ENCODE peak calls at places on chromosomes 4 and X, in eight cellular contexts. One of them, this sample, is unnamed.

GRCh38 chrX:23980063-23980462 is 46.9 kb downstream of the KLHL15 start:
- DNase-seq in HepG2: no peak
- DNase-seq in suprapubic skin: no peak
- DNase-seq in K562: no peak
- DNase-seq in esophagus muscularis mucosa: no peak
- DNase-seq in stomach: no peak
- DNase-seq in sigmoid colon: no peak
- DNase-seq in SK-N-SH: no peak
- DNase-seq in this sample: no peak

GRCh38 chr4:61427818-61428495 is 227.8 kb downstream of the ADGRL3 start:
- DNase-seq in sigmoid colon: no peak
- DNase-seq in suprapubic skin: no peak
- DNase-seq in stomach: no peak
- DNase-seq in HepG2: no peak
- DNase-seq in esophagus muscularis mucosa: no peak
- DNase-seq in SK-N-SH: no peak
- DNase-seq in K562: no peak
- DNase-seq in this sample: no peak

GRCh38 chrX:24340501-24340900 is 19.9 kb upstream of the SUPT20HL1 start:
- DNase-seq in SK-N-SH: no peak
- DNase-seq in suprapubic skin: no peak
- DNase-seq in stomach: no peak
- DNase-seq in esophagus muscularis mucosa: no peak
- DNase-seq in K562: no peak
- DNase-seq in sigmoid colon: no peak
- DNase-seq in HepG2: no peak
- DNase-seq in this sample: no peak

GRCh38 chrX:139795196-139795595 is 87.2 kb upstream of the MCF2 start:
- DNase-seq in suprapubic skin: no peak
- DNase-seq in esophagus muscularis mucosa: no peak
- DNase-seq in SK-N-SH: no peak
- DNase-seq in HepG2: no peak
- DNase-seq in stomach: no peak
- DNase-seq in sigmoid colon: no peak
- DNase-seq in K562: no peak
- DNase-seq in this sample: no peak

GRCh38 chr4:103904126-103904525 is 184.3 kb upstream of the TACR3 start:
- DNase-seq in K562: no peak
- DNase-seq in esophagus muscularis mucosa: no peak
- DNase-seq in HepG2: no peak
- DNase-seq in sigmoid colon: no peak
- DNase-seq in suprapubic skin: no peak
- DNase-seq in stomach: no peak
- DNase-seq in SK-N-SH: no peak
- DNase-seq in this sample: no peak

GRCh38 chr4:140426610-140427103 is 791 bp downstream of the CLGN start:
- DNase-seq in HepG2: peak; percentile 3
- DNase-seq in K562: peak; percentile 33
- DNase-seq in SK-N-SH: peak; percentile 74
- DNase-seq in sigmoid colon: no peak
- DNase-seq in stomach: no peak
- DNase-seq in esophagus muscularis mucosa: no peak
- DNase-seq in suprapubic skin: no peak
- DNase-seq in this sample: no peak

GRCh38 chr4:28469886-28470285 is 1609.2 kb downstream of the STIM2 start:
- DNase-seq in stomach: no peak
- DNase-seq in SK-N-SH: no peak
- DNase-seq in HepG2: no peak
- DNase-seq in esophagus muscularis mucosa: no peak
- DNase-seq in suprapubic skin: no peak
- DNase-seq in sigmoid colon: no peak
- DNase-seq in K562: no peak
- DNase-seq in this sample: no peak

GRCh38 chr4:128686032-128686465 is 123.5 kb upstream of the JADE1 start:
- DNase-seq in HepG2: peak; percentile 20
- DNase-seq in sigmoid colon: no peak
- DNase-seq in esophagus muscularis mucosa: no peak
- DNase-seq in K562: no peak
- DNase-seq in stomach: no peak
- DNase-seq in suprapubic skin: no peak
- DNase-seq in SK-N-SH: no peak
- DNase-seq in this sample: no peak

GRCh38 chrX:132836471-132836870 is 122.0 kb downstream of the HS6ST2 start:
- DNase-seq in SK-N-SH: no peak
- DNase-seq in HepG2: no peak
- DNase-seq in suprapubic skin: no peak
- DNase-seq in sigmoid colon: no peak
- DNase-seq in K562: no peak
- DNase-seq in stomach: no peak
- DNase-seq in esophagus muscularis mucosa: no peak
- DNase-seq in this sample: no peak

GRCh38 chrX:69234624-69235023 is 69.4 kb upstream of the PJA1 start:
- DNase-seq in HepG2: no peak
- DNase-seq in suprapubic skin: no peak
- DNase-seq in K562: no peak
- DNase-seq in sigmoid colon: no peak
- DNase-seq in esophagus muscularis mucosa: no peak
- DNase-seq in stomach: no peak
- DNase-seq in SK-N-SH: no peak
- DNase-seq in this sample: no peak

GRCh38 chr4:176009254-176009653 is 56.4 kb upstream of the WDR17 start:
- DNase-seq in suprapubic skin: no peak
- DNase-seq in HepG2: no peak
- DNase-seq in esophagus muscularis mucosa: no peak
- DNase-seq in SK-N-SH: no peak
- DNase-seq in K562: no peak
- DNase-seq in sigmoid colon: no peak
- DNase-seq in stomach: no peak
- DNase-seq in this sample: no peak

GRCh38 chrX:41720125-41720780 is 3.7 kb upstream of the GPR82 start:
- DNase-seq in sigmoid colon: no peak
- DNase-seq in SK-N-SH: no peak
- DNase-seq in HepG2: no peak
- DNase-seq in K562: peak; percentile 6
- DNase-seq in stomach: peak; percentile 28
- DNase-seq in esophagus muscularis mucosa: no peak
- DNase-seq in suprapubic skin: no peak
- DNase-seq in this sample: peak; percentile 22

GRCh38 chrX:50941638-50942037 is 31.1 kb downstream of the BMP15 start:
- DNase-seq in suprapubic skin: no peak
- DNase-seq in SK-N-SH: peak; percentile 1
- DNase-seq in esophagus muscularis mucosa: no peak
- DNase-seq in K562: no peak
- DNase-seq in sigmoid colon: no peak
- DNase-seq in stomach: no peak
- DNase-seq in HepG2: no peak
- DNase-seq in this sample: peak; percentile 8

GRCh38 chrX:275967-276587 is 5.1 kb upstream of the PLCXD1 start:
- DNase-seq in sigmoid colon: peak; percentile 88
- DNase-seq in K562: peak; percentile 74
- DNase-seq in stomach: peak; percentile 90
- DNase-seq in SK-N-SH: peak; percentile 86
- DNase-seq in esophagus muscularis mucosa: peak; percentile 93
- DNase-seq in HepG2: peak; percentile 73
- DNase-seq in suprapubic skin: peak; percentile 91
- DNase-seq in this sample: peak; percentile 84

GRCh38 chrX:2848806-2849420 is 20.2 kb downstream of the GYG2 start:
- DNase-seq in SK-N-SH: no peak
- DNase-seq in HepG2: peak; percentile 26
- DNase-seq in sigmoid colon: no peak
- DNase-seq in stomach: no peak
- DNase-seq in esophagus muscularis mucosa: no peak
- DNase-seq in suprapubic skin: no peak
- DNase-seq in K562: no peak
- DNase-seq in this sample: no peak

GRCh38 chr4:93828332-93828829 is at the start of gene ATOH1:
- DNase-seq in SK-N-SH: peak; percentile 76
- DNase-seq in K562: peak; percentile 13
- DNase-seq in sigmoid colon: no peak
- DNase-seq in stomach: no peak
- DNase-seq in HepG2: no peak
- DNase-seq in suprapubic skin: no peak
- DNase-seq in esophagus muscularis mucosa: no peak
- DNase-seq in this sample: peak; percentile 66

GRCh38 chrX:153668423-153669173 is 5.0 kb downstream of the PNCK start:
- DNase-seq in suprapubic skin: no peak
- DNase-seq in stomach: no peak
- DNase-seq in SK-N-SH: no peak
- DNase-seq in sigmoid colon: peak; percentile 57
- DNase-seq in HepG2: no peak
- DNase-seq in K562: no peak
- DNase-seq in esophagus muscularis mucosa: no peak
- DNase-seq in this sample: no peak

GRCh38 chrX:17374619-17375360 is at the start of gene NHS:
- DNase-seq in K562: peak; percentile 30
- DNase-seq in HepG2: no peak
- DNase-seq in sigmoid colon: peak; percentile 89
- DNase-seq in SK-N-SH: peak; percentile 88
- DNase-seq in suprapubic skin: no peak
- DNase-seq in esophagus muscularis mucosa: peak; percentile 92
- DNase-seq in stomach: peak; percentile 65
- DNase-seq in this sample: peak; percentile 75

GRCh38 chr4:87019243-87019817 is 84.5 kb downstream of the AFF1 start:
- DNase-seq in stomach: no peak
- DNase-seq in K562: no peak
- DNase-seq in suprapubic skin: no peak
- DNase-seq in esophagus muscularis mucosa: no peak
- DNase-seq in HepG2: no peak
- DNase-seq in SK-N-SH: no peak
- DNase-seq in sigmoid colon: no peak
- DNase-seq in this sample: no peak

GRCh38 chrX:66255359-66255967 is 91.4 kb downstream of the HEPH start:
- DNase-seq in SK-N-SH: no peak
- DNase-seq in stomach: no peak
- DNase-seq in sigmoid colon: no peak
- DNase-seq in esophagus muscularis mucosa: no peak
- DNase-seq in suprapubic skin: no peak
- DNase-seq in K562: peak; percentile 21
- DNase-seq in HepG2: no peak
- DNase-seq in this sample: no peak

GRCh38 chr4:151031831-151032605 is 16.9 kb upstream of the LRBA start:
- DNase-seq in SK-N-SH: peak; percentile 13
- DNase-seq in suprapubic skin: no peak
- DNase-seq in K562: peak; percentile 67
- DNase-seq in stomach: no peak
- DNase-seq in sigmoid colon: no peak
- DNase-seq in HepG2: no peak
- DNase-seq in esophagus muscularis mucosa: no peak
- DNase-seq in this sample: no peak

GRCh38 chr4:181991374-181991773 is 251.8 kb upstream of the TENM3 start:
- DNase-seq in SK-N-SH: no peak
- DNase-seq in HepG2: no peak
- DNase-seq in esophagus muscularis mucosa: peak; percentile 53
- DNase-seq in sigmoid colon: no peak
- DNase-seq in K562: no peak
- DNase-seq in suprapubic skin: no peak
- DNase-seq in stomach: no peak
- DNase-seq in this sample: no peak

DNA sequence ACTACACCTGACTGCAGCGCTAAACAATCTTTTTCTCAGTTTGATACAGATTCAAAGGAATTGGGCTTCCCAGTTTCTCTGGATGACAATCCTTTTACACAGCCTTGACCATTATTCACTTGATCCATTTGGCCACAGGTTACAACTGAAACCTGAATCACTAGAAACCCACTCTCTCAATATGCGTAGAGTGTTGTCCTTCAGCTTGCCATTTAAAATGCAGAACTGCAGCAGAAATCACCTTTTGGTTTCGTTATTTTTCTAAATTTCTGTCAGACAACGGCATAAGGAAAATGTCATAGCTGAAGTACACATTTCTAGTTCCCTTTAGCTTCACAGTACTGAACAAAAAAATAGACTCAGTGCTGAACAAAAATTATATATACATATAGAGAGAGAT is 255.8 kb upstream of the TENM3 start:
- DNase-seq in K562: no peak
- DNase-seq in stomach: no peak
- DNase-seq in sigmoid colon: no peak
- DNase-seq in SK-N-SH: no peak
- DNase-seq in suprapubic skin: no peak
- DNase-seq in HepG2: no peak
- DNase-seq in esophagus muscularis mucosa: no peak
- DNase-seq in this sample: no peak
- TF ChIP-seq EP300 in K562: no peak
- TF ChIP-seq EP300 in stomach: no peak
- TF ChIP-seq EP300 in sigmoid colon: no peak
- TF ChIP-seq EP300 in SK-N-SH: no peak
- TF ChIP-seq EP300 in suprapubic skin: no peak
- TF ChIP-seq EP300 in HepG2: no peak
- TF ChIP-seq EP300 in esophagus muscularis mucosa: no peak
- TF ChIP-seq EP300 in this sample: no peak

GRCh38 chr4:102543529-102543928 is 42.4 kb downstream of the NFKB1 start:
- DNase-seq in K562: no peak
- DNase-seq in suprapubic skin: no peak
- DNase-seq in esophagus muscularis mucosa: no peak
- DNase-seq in sigmoid colon: no peak
- DNase-seq in stomach: no peak
- DNase-seq in SK-N-SH: no peak
- DNase-seq in HepG2: no peak
- DNase-seq in this sample: no peak
- H3K27ac ChIP-seq in K562: no peak overlapping the region
- H3K27ac ChIP-seq in suprapubic skin: peak overlapping the region; percentile 60
- H3K27ac ChIP-seq in esophagus muscularis mucosa: no peak overlapping the region
- H3K27ac ChIP-seq in sigmoid colon: no peak overlapping the region
- H3K27ac ChIP-seq in stomach: no peak overlapping the region
- H3K27ac ChIP-seq in SK-N-SH: no peak overlapping the region
- H3K27ac ChIP-seq in HepG2: no peak overlapping the region
- H3K27ac ChIP-seq in this sample: no peak overlapping the region

DNA sequence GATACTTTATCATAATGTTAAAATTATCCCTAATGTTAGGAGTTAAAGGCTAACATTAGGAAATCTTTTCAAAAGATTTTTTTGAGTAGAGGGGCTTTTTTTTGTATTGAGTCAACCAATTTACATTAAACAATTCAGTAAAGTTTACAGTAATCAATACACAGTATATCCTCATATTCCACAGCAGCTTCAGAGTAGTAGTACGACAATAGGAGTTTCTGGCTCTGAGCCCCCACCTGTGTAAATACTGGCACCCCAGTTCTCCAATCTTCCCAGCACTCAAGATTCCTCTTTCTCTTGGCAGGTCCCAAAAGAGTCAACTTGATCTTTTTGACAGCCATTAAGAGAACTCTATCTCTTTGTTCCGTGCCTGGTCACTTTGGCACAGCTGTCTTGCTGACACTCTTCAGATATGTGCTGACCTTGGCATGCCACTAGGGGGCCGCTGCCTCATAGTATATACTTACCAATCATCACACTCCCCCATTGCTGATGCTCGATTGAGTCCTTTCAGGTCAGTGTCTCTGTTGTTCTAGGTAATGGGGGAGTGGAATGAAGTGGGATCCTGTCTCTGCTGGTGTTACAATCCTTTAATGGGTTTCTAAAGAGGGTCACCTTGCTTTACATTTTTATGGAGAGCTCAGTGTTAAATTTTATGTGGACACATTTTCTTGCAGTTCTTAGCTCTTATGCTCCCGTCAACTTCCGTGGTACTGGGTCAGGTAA is 19.5 kb upstream of the CCNI start:
- DNase-seq in K562: peak; percentile 57
- DNase-seq in sigmoid colon: peak; percentile 86
- DNase-seq in HepG2: peak; percentile 49
- DNase-seq in suprapubic skin: peak; percentile 93
- DNase-seq in stomach: peak; percentile 84
- DNase-seq in SK-N-SH: peak; percentile 71
- DNase-seq in esophagus muscularis mucosa: no peak
- DNase-seq in this sample: peak; percentile 84
- TF ChIP-seq POLR2AphosphoS5 in K562: no peak
- TF ChIP-seq POLR2AphosphoS5 in sigmoid colon: no peak
- TF ChIP-seq POLR2AphosphoS5 in HepG2: no peak
- TF ChIP-seq POLR2AphosphoS5 in suprapubic skin: no peak
- TF ChIP-seq POLR2AphosphoS5 in stomach: no peak
- TF ChIP-seq POLR2AphosphoS5 in SK-N-SH: no peak
- TF ChIP-seq POLR2AphosphoS5 in esophagus muscularis mucosa: peak; percentile 28
- TF ChIP-seq POLR2AphosphoS5 in this sample: no peak

GRCh38 chr4:113117346-113117677 is 67.9 kb downstream of the ANK2 start:
- DNase-seq in stomach: no peak
- DNase-seq in suprapubic skin: no peak
- DNase-seq in esophagus muscularis mucosa: no peak
- DNase-seq in SK-N-SH: no peak
- DNase-seq in K562: no peak
- DNase-seq in sigmoid colon: no peak
- DNase-seq in HepG2: no peak
- DNase-seq in this sample: no peak
- TF ChIP-seq EP300 in stomach: no peak
- TF ChIP-seq EP300 in suprapubic skin: no peak
- TF ChIP-seq EP300 in esophagus muscularis mucosa: no peak
- TF ChIP-seq EP300 in SK-N-SH: no peak
- TF ChIP-seq EP300 in K562: no peak
- TF ChIP-seq EP300 in sigmoid colon: no peak
- TF ChIP-seq EP300 in HepG2: no peak
- TF ChIP-seq EP300 in this sample: no peak